ENCODE peak calls at places on chromosomes 12 and 14, in four cellular contexts. C is WTC11, A is HepG2, K is A549. B is an unnamed sample.

GRCh38 chr12:131836193-131836592 is 8.0 kb downstream of the MMP17 start:
- DNase-seq in C (no peak), A (no peak), K (no peak), B (no peak)

GRCh38 chr12:46522141-46522540 is 149.6 kb upstream of the SLC38A2 start:
- DNase-seq in C (no peak), A (no peak), K (no peak), B (no peak)

GRCh38 chr12:43912851-43913250 is 77.0 kb downstream of the TMEM117 start:
- DNase-seq in C (no peak), A (no peak), K (no peak), B (no peak)

GRCh38 chr14:57060276-57060956 is 208.3 kb downstream of the EXOC5 start:
- DNase-seq in C (no peak), A (no peak), K (no peak), B (peak)

GRCh38 chr14:68753696-68754095 is 39.2 kb downstream of the ZFP36L1 start:
- DNase-seq in C (no peak), A (no peak), K (no peak), B (no peak)

GRCh38 chr12:2944401-2945047 is 14.7 kb upstream of the TEAD4 start:
- DNase-seq in C (peak), A (peak), K (peak), B (peak)

GRCh38 chr12:69457433-69457832 is 12.8 kb upstream of the FRS2 start:
- DNase-seq in C (no peak), A (no peak), K (no peak), B (no peak)

GRCh38 chr12:120234643-120235368 is 30.7 kb downstream of the PXN start:
- DNase-seq in C (peak), A (peak), K (peak), B (peak)

GRCh38 chr12:13073191-13073590 is 29.0 kb downstream of the FAM234B start:
- DNase-seq in C (no peak), A (no peak), K (no peak), B (no peak)

GRCh38 chr14:78535041-78535440 is 364.9 kb downstream of the NRXN3 start:
- DNase-seq in C (no peak), A (no peak), K (no peak), B (no peak)

GRCh38 chr14:78524766-78525165 is 354.6 kb downstream of the NRXN3 start:
- DNase-seq in C (no peak), A (no peak), K (no peak), B (no peak)

GRCh38 chr14:78530078-78530477 is 359.9 kb downstream of the NRXN3 start:
- DNase-seq in C (peak), A (no peak), K (peak), B (peak)
- TF ChIP-seq NR3C1 in C (no peak), A (no peak), K (no peak), B (no peak)

GRCh38 chr12:52903855-52904508 is 894 bp downstream of the KRT8 start:
- DNase-seq in C (peak), A (peak), K (peak), B (peak)
- TF ChIP-seq NR3C1 in C (no peak), A (no peak), K (no peak), B (no peak)

GRCh38 chr12:114918535-114919233 is 234.7 kb upstream of the TBX3 start:
- DNase-seq in C (no peak), A (peak), K (peak), B (no peak)
- TF ChIP-seq NR3C1 in C (no peak), A (no peak), K (no peak), B (no peak)

DNA sequence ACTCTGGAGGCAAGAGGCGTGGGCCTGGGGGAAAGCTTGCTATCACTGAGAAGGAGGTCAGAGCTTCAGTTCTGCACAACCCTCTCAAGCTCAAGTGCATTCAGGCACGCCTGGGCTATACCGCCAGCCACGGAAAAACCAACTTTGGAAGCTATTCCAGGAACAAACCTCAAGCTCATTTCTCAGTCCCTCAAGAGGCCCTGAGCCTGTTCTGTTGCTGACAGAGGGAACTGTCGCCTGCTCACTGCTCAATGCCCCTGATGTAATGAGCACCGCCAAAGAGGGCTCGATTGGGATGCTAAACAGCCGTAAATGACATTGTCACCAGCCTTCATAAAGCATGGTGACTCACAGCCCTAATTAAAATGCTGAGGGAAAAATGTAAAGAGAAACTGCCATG is 9.2 kb downstream of the NOS1 start:
- DNase-seq in C (no peak), A (no peak), K (no peak), B (no peak)
- TF ChIP-seq NR3C1 in C (no peak), A (no peak), K (no peak), B (no peak)

DNA sequence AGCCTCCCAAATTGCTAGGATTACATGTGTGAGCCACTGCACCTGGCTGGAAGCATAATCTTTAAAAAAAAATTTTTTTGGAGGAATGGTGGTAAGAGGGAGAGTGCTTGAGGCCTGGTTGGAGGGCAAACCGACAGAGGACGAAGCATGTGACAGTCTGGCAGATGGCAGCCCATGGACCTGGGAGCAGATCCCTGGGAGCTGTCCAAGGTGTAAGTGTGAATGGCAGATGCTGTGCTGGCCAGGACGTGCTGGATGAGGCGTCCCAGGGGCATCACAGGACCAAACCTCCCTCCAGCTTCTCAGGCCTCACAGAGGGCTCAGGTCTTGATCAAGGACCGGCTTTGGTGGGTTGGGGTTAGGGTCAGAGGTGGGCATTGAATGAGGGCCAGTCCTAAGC is 128.4 kb upstream of the NCOR2 start:
- DNase-seq in C (no peak), A (no peak), K (no peak), B (no peak)
- TF ChIP-seq NR3C1 in C (no peak), A (no peak), K (no peak), B (no peak)

DNA sequence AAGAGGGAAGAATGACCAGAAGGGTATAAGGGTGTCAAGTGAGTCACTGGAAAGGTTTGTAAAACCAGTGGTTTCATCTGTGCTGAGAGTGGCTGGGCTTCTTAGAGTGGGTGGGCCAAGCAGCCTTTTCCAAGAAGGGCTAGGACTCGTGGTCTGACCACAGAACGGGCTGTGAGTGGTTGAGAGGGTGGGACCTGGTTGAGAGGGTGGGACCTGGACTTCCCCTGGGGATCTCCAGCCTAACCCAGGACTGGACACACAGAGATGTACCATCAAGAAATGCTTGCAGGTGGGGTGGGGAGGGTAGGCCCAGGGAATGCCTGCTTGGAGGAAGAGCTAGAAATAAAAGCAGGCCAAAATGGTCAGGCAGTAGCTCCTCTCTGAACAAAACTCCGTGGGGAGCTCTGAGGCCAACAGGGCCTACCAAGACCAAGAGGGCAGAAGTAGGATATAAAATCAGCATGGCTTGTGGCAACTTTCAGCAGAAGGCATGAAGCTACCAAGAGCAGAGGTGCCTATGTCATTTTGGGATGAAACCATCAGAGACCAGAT is 140.5 kb downstream of the FOXN3 start:
- DNase-seq in C (no peak), A (no peak), K (no peak), B (no peak)
- TF ChIP-seq NR3C1 in C (no peak), A (no peak), K (no peak), B (no peak)

DNA sequence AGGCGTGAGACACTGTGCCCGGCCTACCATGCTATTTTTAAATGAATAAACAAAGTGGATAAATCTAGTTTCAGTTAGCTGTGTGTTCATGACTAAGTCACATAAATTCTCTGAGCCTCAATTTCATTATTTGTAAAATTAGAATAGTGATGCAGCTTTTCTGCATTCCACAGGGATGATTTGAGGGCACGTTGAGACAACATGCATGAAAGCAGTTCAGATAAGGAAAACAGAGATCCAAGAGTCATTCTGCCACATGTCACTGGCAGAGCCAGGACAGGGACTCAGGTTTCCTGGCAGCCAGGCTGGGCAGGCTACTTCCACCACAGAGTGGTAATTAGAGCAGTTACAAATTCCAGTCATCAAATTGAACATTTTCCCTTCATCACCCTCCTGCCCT is 2.9 kb upstream of the PPP4R4 start:
- DNase-seq in C (no peak), A (no peak), K (no peak), B (no peak)
- TF ChIP-seq NR3C1 in C (no peak), A (no peak), K (no peak), B (no peak)

GRCh38 chr12:105212431-105212830 is 23.5 kb downstream of the APPL2 start:
- DNase-seq in C (no peak), A (no peak), K (no peak), B (no peak)
- TF ChIP-seq NR3C1 in C (no peak), A (no peak), K (no peak), B (no peak)

GRCh38 chr14:47674546-47675238 is 713 bp downstream of the MDGA2 start:
- DNase-seq in C (peak), A (no peak), K (no peak), B (no peak)

GRCh38 chr14:47675239-47675488 is 241 bp downstream of the MDGA2 start:
- DNase-seq in C (no peak), A (no peak), K (no peak), B (no peak)

GRCh38 chr14:47676301-47676617 is 854 bp upstream of the MDGA2 start:
- DNase-seq in C (no peak), A (no peak), K (no peak), B (no peak)

GRCh38 chr14:47674148-47674545 is 1.3 kb downstream of the MDGA2 start:
- DNase-seq in C (peak), A (no peak), K (no peak), B (no peak)

GRCh38 chr14:47675489-47676300 is at the start of gene MDGA2:
- DNase-seq in C (peak), A (no peak), K (peak), B (no peak)
- TF ChIP-seq NR3C1 in C (no peak), A (no peak), K (no peak), B (no peak)

GRCh38 chr12:112191840-112192321 is 66.5 kb downstream of the TRAFD1 start:
- DNase-seq in C (no peak), A (no peak), K (no peak), B (no peak)
- TF ChIP-seq NR3C1 in C (no peak), A (no peak), K (no peak), B (no peak)